ENCODE peak calls at places on chromosomes 11 and 22, in nine cellular contexts. T, W, B, K, D, O, A, N and U are unnamed samples. For H3K36me3, the result is how much of the 10 kb centered on the place peaks cover.

GRCh38 chr22:22897036-22897435 is 9.4 kb downstream of the IGLL5 start:
- DNase-seq in D (no peak), T (peak), K (no peak), O (no peak), A (no peak), W (no peak), N (peak), B (no peak), U (no peak)

GRCh38 chr11:45229401-45229800 is 56.7 kb downstream of the SYT13 start:
- DNase-seq in O (no peak), A (no peak), K (no peak), B (no peak), D (no peak), W (no peak), T (no peak), N (no peak), U (no peak)

GRCh38 chr11:1090600-1091331 is 16.1 kb downstream of the MUC2 start:
- DNase-seq in B (no peak), W (no peak), O (no peak), K (no peak), T (no peak), A (no peak), N (no peak), D (no peak), U (peak)

GRCh38 chr22:35838849-35839646 is 121.4 kb downstream of the APOL5 start:
- DNase-seq in W (peak), D (peak), B (peak), T (no peak), O (peak), K (no peak), N (no peak), A (no peak), U (no peak)

GRCh38 chr11:86790073-86790727 is 10.1 kb upstream of the PRSS23 start:
- DNase-seq in N (no peak), O (no peak), K (no peak), W (no peak), A (no peak), D (no peak), T (no peak), B (no peak), U (no peak)

GRCh38 chr11:83540112-83540675 is 254.0 kb upstream of the CCDC90B start:
- DNase-seq in K (no peak), O (no peak), T (no peak), D (no peak), B (peak), A (no peak), N (no peak), W (no peak), U (no peak)

GRCh38 chr11:60775420-60775961 is 9.6 kb upstream of the MS4A10 start:
- DNase-seq in T (peak), O (peak), B (peak), W (peak), A (peak), D (peak), N (peak), K (peak), U (peak)

GRCh38 chr11:128933481-128934178 is 9.0 kb downstream of the TP53AIP1 start:
- DNase-seq in B (no peak), K (no peak), D (no peak), N (no peak), T (no peak), W (no peak), A (no peak), O (no peak), U (no peak)

GRCh38 chr22:33975841-33976240 is 55.6 kb upstream of the LARGE1 start:
- DNase-seq in K (no peak), W (no peak), D (no peak), N (no peak), T (no peak), O (no peak), B (no peak), A (no peak), U (no peak)

GRCh38 chr11:128367573-128367972 is 219.8 kb downstream of the ETS1 start:
- DNase-seq in D (no peak), A (no peak), O (no peak), W (no peak), N (no peak), B (no peak), K (no peak), T (peak), U (no peak)

GRCh38 chr22:46576556-46577351 is 39.3 kb upstream of the CELSR1 start:
- DNase-seq in K (no peak), A (peak), B (peak), N (peak), W (peak), T (peak), O (no peak), D (no peak), U (peak)

GRCh38 chr11:13169709-13170108 is 107.9 kb upstream of the BMAL1 start:
- DNase-seq in T (no peak), B (peak), W (no peak), D (no peak), O (no peak), N (no peak), K (no peak), A (no peak), U (no peak)

DNA sequence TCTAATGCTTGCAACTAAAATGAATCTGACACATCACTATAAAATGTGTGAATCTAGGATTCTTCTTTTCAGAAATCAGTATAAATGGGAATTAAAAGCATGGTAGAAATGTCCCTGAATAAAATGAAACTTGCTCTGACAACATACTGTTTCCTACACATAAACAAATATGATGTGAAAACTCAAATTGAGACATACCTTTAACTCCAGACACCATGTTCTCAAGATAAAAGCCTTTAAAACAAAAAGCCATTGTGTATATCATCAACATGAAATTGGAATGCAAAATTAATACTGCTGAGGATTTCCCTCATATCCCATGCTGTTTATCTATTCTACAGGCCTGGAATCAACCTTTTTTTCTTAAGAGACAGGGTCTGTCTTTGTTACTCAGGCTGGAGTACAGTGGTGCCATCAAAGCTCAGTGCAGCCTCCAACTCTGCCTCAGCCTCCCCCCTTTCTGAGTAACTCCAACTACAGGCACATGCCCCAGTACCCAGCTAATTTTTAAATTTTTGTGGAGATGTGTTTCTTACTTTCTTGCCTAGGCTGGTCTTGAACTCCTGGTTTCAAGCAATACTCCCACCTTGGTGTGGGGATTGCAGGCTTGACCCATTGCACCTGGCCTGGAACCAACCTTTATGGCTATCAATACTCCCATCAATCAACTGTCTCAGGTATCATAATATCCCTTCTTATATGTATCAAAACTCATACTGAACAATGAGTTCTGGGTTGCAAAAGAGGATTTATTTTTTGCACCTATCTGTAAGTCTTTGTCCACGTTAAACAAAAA is 6.7 kb downstream of the TAF1D start:
- DNase-seq in K (no peak), O (no peak), T (no peak), N (no peak), D (no peak), A (no peak), B (no peak), W (no peak), U (no peak)
- TF ChIP-seq POLR2A in K (peak), O (no peak), T (no peak), N (peak), D (no peak), A (no peak), B (no peak), W (no peak), U (no peak)

GRCh38 chr11:70669871-70670683 is 271.7 kb downstream of the CTTN start:
- DNase-seq in N (no peak), K (no peak), A (no peak), W (no peak), D (no peak), O (no peak), B (no peak), T (no peak), U (no peak)
- H3K27ac ChIP-seq in N (no peak), K (no peak), A (no peak), W (no peak), D (no peak), O (no peak), B (no peak), T (no peak), U (no peak)

DNA sequence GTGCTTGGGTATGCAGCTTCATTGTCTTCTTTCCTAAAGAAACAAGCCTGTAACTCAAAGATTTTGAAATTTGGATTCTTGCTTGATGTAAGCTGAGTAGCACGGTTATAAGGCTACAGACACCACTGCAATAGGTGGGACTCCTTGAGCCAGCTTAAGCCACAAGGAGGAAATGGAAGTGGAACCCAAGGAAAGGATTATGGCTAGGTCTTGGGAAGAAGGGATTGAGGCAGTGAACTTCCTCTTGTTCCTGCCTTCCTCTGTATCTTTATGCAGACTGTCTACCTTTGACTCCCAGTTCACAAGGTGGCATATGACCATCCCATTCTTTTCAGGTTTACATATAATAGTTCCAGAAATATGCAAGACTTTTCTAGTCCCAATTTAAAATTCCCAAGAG is 72.3 kb downstream of the BDNF start:
- DNase-seq in D (no peak), N (no peak), W (no peak), B (no peak), A (no peak), K (no peak), T (no peak), O (no peak), U (no peak)
- H3K36me3 ChIP-seq in D (under half), N (under half), W (under half), B (under half), A (under half), K (under half), T (under half), O (under half), U (under half)

DNA sequence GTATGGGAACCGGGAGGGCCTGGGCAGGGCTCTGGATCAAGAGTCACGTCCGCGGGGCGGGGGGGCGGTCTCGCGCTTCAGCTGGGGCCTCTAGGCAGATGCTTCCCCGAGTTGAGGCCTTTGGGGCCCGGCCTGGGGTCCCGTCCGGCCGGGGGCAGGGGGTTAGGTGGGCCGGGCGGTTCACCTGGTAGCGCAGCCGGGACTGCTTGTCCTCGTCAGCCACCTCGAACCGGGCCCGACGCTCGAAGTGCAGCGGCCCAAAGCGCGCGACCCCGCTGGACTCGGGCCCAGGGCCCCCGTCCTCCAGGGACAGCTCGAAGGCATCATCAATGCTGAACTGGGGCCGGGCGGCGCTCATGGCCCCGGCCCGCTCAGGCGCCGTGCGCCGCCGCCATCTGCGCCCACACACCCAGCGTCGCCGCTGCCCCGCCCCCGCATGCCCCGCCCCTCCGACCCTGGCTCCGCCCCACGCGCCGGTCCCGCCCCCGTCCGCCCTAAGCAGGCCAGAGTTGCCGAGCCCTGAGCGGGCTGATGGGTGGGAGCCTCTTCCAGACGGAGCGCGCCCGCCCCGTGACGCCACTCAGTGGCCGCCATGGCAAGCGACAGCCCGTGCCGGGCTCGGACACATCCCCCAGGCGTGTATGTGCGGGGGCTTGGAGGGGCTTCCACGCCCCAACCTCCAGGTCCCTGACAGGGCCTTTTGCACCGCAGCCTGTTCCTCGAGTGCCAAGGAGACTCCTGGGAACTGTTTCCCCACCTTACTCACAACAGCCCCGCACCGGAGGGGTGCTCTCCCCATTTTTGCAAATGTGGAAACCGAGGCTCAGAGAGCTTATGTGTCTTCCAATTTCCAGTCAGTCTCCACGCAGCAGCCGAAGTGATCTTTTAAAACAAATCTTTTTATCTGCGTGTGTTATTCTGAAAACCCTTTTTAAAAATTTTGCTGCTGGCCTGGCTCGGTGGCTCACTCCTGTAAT is at the start of gene TMEM134:
- DNase-seq in N (peak), A (peak), T (peak), W (peak), K (peak), B (peak), D (peak), O (peak), U (peak)
- TF ChIP-seq POLR2A in N (peak), A (peak), T (peak), W (no peak), K (peak), B (peak), D (no peak), O (peak), U (peak)

GRCh38 chr11:33015621-33016551 is at the start of gene DEPDC7:
- DNase-seq in N (peak), B (peak), T (peak), D (peak), A (peak), K (peak), O (peak), W (peak), U (peak)
- H3K27ac ChIP-seq in N (peak), B (peak), T (peak), D (peak), A (peak), K (no peak), O (peak), W (no peak), U (peak)

GRCh38 chr22:24164823-24165379 is 16.4 kb upstream of the SUSD2 start:
- DNase-seq in K (no peak), O (no peak), D (no peak), T (no peak), N (no peak), A (no peak), W (peak), B (no peak), U (no peak)

GRCh38 chr22:24169439-24170058 is 11.7 kb upstream of the SUSD2 start:
- DNase-seq in T (no peak), O (no peak), B (no peak), W (no peak), K (no peak), A (no peak), N (no peak), D (no peak), U (no peak)

GRCh38 chr22:24165673-24166072 is 15.6 kb upstream of the SUSD2 start:
- DNase-seq in W (no peak), T (no peak), B (peak), A (no peak), O (no peak), K (no peak), D (no peak), N (no peak), U (no peak)

GRCh38 chr22:24164243-24164642 is 17.0 kb upstream of the SUSD2 start:
- DNase-seq in W (no peak), N (no peak), D (no peak), O (no peak), K (no peak), T (no peak), B (no peak), A (no peak), U (no peak)

DNA sequence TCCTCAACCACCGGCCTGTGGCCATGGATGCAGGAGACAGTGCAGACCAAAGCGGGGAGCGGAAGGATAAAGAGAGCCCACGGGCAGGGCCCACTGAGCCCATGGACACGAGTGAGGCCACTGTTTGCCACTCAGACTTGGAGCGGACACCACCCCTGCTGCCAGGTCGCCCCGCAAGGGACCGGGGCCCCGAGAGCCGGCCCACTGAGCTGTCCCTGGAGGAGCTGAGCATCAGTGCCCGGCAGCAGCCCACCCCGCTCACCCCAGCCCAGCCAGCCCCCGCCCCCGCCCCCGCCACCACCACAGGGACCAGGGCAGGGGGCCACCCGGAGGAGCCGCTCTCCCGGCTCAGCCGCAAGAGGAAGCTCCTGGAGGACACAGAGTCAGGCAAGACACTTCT is 14.5 kb upstream of the SUSD2 start:
- DNase-seq in N (no peak), W (no peak), D (no peak), B (no peak), T (no peak), K (no peak), O (no peak), A (no peak), U (no peak)
- H3K36me3 ChIP-seq in N (under half), W (half or more), D (under half), B (half or more), T (under half), K (under half), O (under half), A (under half), U (under half)

GRCh38 chr22:20117656-20118571 is 888 bp upstream of the TRMT2A start:
- DNase-seq in N (peak), D (no peak), T (peak), B (peak), K (no peak), A (peak), W (peak), O (no peak), U (peak)
- TF ChIP-seq POLR2A in N (peak), D (no peak), T (no peak), B (no peak), K (peak), A (no peak), W (no peak), O (no peak), U (no peak)

DNA sequence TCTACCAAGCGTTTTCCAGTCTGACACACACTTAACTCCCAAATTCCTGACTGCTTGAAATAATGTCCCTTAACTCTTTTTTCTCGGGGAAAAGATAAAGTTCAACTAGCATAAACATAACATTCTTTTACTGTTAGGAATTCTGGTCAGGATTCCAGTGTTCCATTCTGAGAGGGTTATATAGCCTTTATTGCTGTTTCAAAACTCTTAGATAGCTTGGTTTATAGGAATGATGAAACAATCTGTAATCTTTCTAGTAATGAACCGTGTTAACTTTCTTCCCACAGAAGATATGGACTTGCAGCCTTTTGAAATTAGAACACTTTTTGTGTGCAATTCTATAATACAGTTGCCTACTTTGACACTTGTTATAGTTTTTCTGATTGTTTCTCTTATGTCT is 8.6 kb downstream of the REXO2 start:
- DNase-seq in B (peak), K (no peak), D (no peak), W (no peak), O (no peak), N (no peak), T (no peak), A (no peak), U (no peak)
- H3K27ac ChIP-seq in B (peak), K (no peak), D (no peak), W (no peak), O (no peak), N (peak), T (no peak), A (no peak), U (no peak)